ENCODE peak calls at places on chromosome 22, in eight cellular contexts. One of them, this sample, is unnamed.

GRCh38 chr22:39352301-39352867 is 2.6 kb downstream of the SYNGR1 start:
- DNase-seq in AG09319: no peak
- DNase-seq in mesendoderm: no peak
- DNase-seq in psoas muscle: no peak
- DNase-seq in iris pigment epithelial cell: no peak
- DNase-seq in HTR-8/SVneo: no peak
- DNase-seq in activated T-helper 9 cell treated with anti-CD3 and anti-CD28 coated beads, Interleukin-2, amount 50 U/mL, for 16 hours: no peak
- DNase-seq in stimulated activated CD4-positive, alpha-beta T cell treated with anti-CD3 and anti-CD28 coated beads, Interleukin-12 subunit alpha, Interleukin-12 subunit beta, amount 100 ng/mL, for 48 hours: no peak
- DNase-seq in this sample: no peak

GRCh38 chr22:44570476-44571445 is 72.7 kb upstream of the RTL6 start:
- DNase-seq in AG09319: no peak
- DNase-seq in mesendoderm: no peak
- DNase-seq in psoas muscle: no peak
- DNase-seq in iris pigment epithelial cell: no peak
- DNase-seq in HTR-8/SVneo: no peak
- DNase-seq in activated T-helper 9 cell treated with anti-CD3 and anti-CD28 coated beads, Interleukin-2, amount 50 U/mL, for 16 hours: no peak
- DNase-seq in stimulated activated CD4-positive, alpha-beta T cell treated with anti-CD3 and anti-CD28 coated beads, Interleukin-12 subunit alpha, Interleukin-12 subunit beta, amount 100 ng/mL, for 48 hours: no peak
- DNase-seq in this sample: no peak

GRCh38 chr22:20239063-20239950 is 28.8 kb downstream of the RTN4R start:
- DNase-seq in AG09319: no peak
- DNase-seq in mesendoderm: no peak
- DNase-seq in psoas muscle: peak
- DNase-seq in iris pigment epithelial cell: peak
- DNase-seq in HTR-8/SVneo: no peak
- DNase-seq in activated T-helper 9 cell treated with anti-CD3 and anti-CD28 coated beads, Interleukin-2, amount 50 U/mL, for 16 hours: no peak
- DNase-seq in stimulated activated CD4-positive, alpha-beta T cell treated with anti-CD3 and anti-CD28 coated beads, Interleukin-12 subunit alpha, Interleukin-12 subunit beta, amount 100 ng/mL, for 48 hours: no peak
- DNase-seq in this sample: no peak

GRCh38 chr22:49946612-49947295 is 13.8 kb upstream of the PIM3 start:
- DNase-seq in AG09319: no peak
- DNase-seq in mesendoderm: no peak
- DNase-seq in psoas muscle: no peak
- DNase-seq in iris pigment epithelial cell: no peak
- DNase-seq in HTR-8/SVneo: no peak
- DNase-seq in activated T-helper 9 cell treated with anti-CD3 and anti-CD28 coated beads, Interleukin-2, amount 50 U/mL, for 16 hours: no peak
- DNase-seq in stimulated activated CD4-positive, alpha-beta T cell treated with anti-CD3 and anti-CD28 coated beads, Interleukin-12 subunit alpha, Interleukin-12 subunit beta, amount 100 ng/mL, for 48 hours: no peak
- DNase-seq in this sample: no peak

GRCh38 chr22:26380072-26380471 is 49.0 kb upstream of the ASPHD2 start:
- DNase-seq in AG09319: no peak
- DNase-seq in mesendoderm: no peak
- DNase-seq in psoas muscle: no peak
- DNase-seq in iris pigment epithelial cell: no peak
- DNase-seq in HTR-8/SVneo: no peak
- DNase-seq in activated T-helper 9 cell treated with anti-CD3 and anti-CD28 coated beads, Interleukin-2, amount 50 U/mL, for 16 hours: no peak
- DNase-seq in stimulated activated CD4-positive, alpha-beta T cell treated with anti-CD3 and anti-CD28 coated beads, Interleukin-12 subunit alpha, Interleukin-12 subunit beta, amount 100 ng/mL, for 48 hours: no peak
- DNase-seq in this sample: no peak

GRCh38 chr22:50325444-50326224 is 1.2 kb downstream of the DENND6B start:
- DNase-seq in AG09319: no peak
- DNase-seq in mesendoderm: no peak
- DNase-seq in psoas muscle: no peak
- DNase-seq in iris pigment epithelial cell: no peak
- DNase-seq in HTR-8/SVneo: no peak
- DNase-seq in activated T-helper 9 cell treated with anti-CD3 and anti-CD28 coated beads, Interleukin-2, amount 50 U/mL, for 16 hours: no peak
- DNase-seq in stimulated activated CD4-positive, alpha-beta T cell treated with anti-CD3 and anti-CD28 coated beads, Interleukin-12 subunit alpha, Interleukin-12 subunit beta, amount 100 ng/mL, for 48 hours: no peak
- DNase-seq in this sample: no peak

GRCh38 chr22:20111045-20111688 is 4.7 kb upstream of the RANBP1 start:
- DNase-seq in AG09319: no peak
- DNase-seq in mesendoderm: peak
- DNase-seq in psoas muscle: peak
- DNase-seq in iris pigment epithelial cell: peak
- DNase-seq in HTR-8/SVneo: no peak
- DNase-seq in activated T-helper 9 cell treated with anti-CD3 and anti-CD28 coated beads, Interleukin-2, amount 50 U/mL, for 16 hours: no peak
- DNase-seq in stimulated activated CD4-positive, alpha-beta T cell treated with anti-CD3 and anti-CD28 coated beads, Interleukin-12 subunit alpha, Interleukin-12 subunit beta, amount 100 ng/mL, for 48 hours: no peak
- DNase-seq in this sample: peak

GRCh38 chr22:39545310-39546063 is 12.9 kb upstream of the RPS19BP1 start:
- DNase-seq in AG09319: no peak
- DNase-seq in mesendoderm: peak
- DNase-seq in psoas muscle: peak
- DNase-seq in iris pigment epithelial cell: no peak
- DNase-seq in HTR-8/SVneo: no peak
- DNase-seq in activated T-helper 9 cell treated with anti-CD3 and anti-CD28 coated beads, Interleukin-2, amount 50 U/mL, for 16 hours: peak
- DNase-seq in stimulated activated CD4-positive, alpha-beta T cell treated with anti-CD3 and anti-CD28 coated beads, Interleukin-12 subunit alpha, Interleukin-12 subunit beta, amount 100 ng/mL, for 48 hours: peak
- DNase-seq in this sample: no peak

GRCh38 chr22:50299724-50300619 is 7.5 kb downstream of the PLXNB2 start:
- DNase-seq in AG09319: no peak
- DNase-seq in mesendoderm: peak
- DNase-seq in psoas muscle: no peak
- DNase-seq in iris pigment epithelial cell: no peak
- DNase-seq in HTR-8/SVneo: no peak
- DNase-seq in activated T-helper 9 cell treated with anti-CD3 and anti-CD28 coated beads, Interleukin-2, amount 50 U/mL, for 16 hours: no peak
- DNase-seq in stimulated activated CD4-positive, alpha-beta T cell treated with anti-CD3 and anti-CD28 coated beads, Interleukin-12 subunit alpha, Interleukin-12 subunit beta, amount 100 ng/mL, for 48 hours: no peak
- DNase-seq in this sample: no peak

GRCh38 chr22:30654361-30654760 is 13.3 kb downstream of the DUSP18 start:
- DNase-seq in AG09319: no peak
- DNase-seq in mesendoderm: no peak
- DNase-seq in psoas muscle: no peak
- DNase-seq in iris pigment epithelial cell: no peak
- DNase-seq in HTR-8/SVneo: no peak
- DNase-seq in activated T-helper 9 cell treated with anti-CD3 and anti-CD28 coated beads, Interleukin-2, amount 50 U/mL, for 16 hours: no peak
- DNase-seq in stimulated activated CD4-positive, alpha-beta T cell treated with anti-CD3 and anti-CD28 coated beads, Interleukin-12 subunit alpha, Interleukin-12 subunit beta, amount 100 ng/mL, for 48 hours: no peak
- DNase-seq in this sample: peak

GRCh38 chr22:48644108-48644507 is 1183.6 kb downstream of the BRD1 start:
- DNase-seq in AG09319: no peak
- DNase-seq in mesendoderm: peak
- DNase-seq in psoas muscle: no peak
- DNase-seq in iris pigment epithelial cell: no peak
- DNase-seq in HTR-8/SVneo: no peak
- DNase-seq in activated T-helper 9 cell treated with anti-CD3 and anti-CD28 coated beads, Interleukin-2, amount 50 U/mL, for 16 hours: no peak
- DNase-seq in stimulated activated CD4-positive, alpha-beta T cell treated with anti-CD3 and anti-CD28 coated beads, Interleukin-12 subunit alpha, Interleukin-12 subunit beta, amount 100 ng/mL, for 48 hours: no peak
- DNase-seq in this sample: no peak

GRCh38 chr22:30305906-30306628 is 16.8 kb upstream of the CASTOR1 start:
- DNase-seq in AG09319: no peak
- DNase-seq in mesendoderm: no peak
- DNase-seq in psoas muscle: no peak
- DNase-seq in iris pigment epithelial cell: peak
- DNase-seq in HTR-8/SVneo: no peak
- DNase-seq in activated T-helper 9 cell treated with anti-CD3 and anti-CD28 coated beads, Interleukin-2, amount 50 U/mL, for 16 hours: no peak
- DNase-seq in stimulated activated CD4-positive, alpha-beta T cell treated with anti-CD3 and anti-CD28 coated beads, Interleukin-12 subunit alpha, Interleukin-12 subunit beta, amount 100 ng/mL, for 48 hours: no peak
- DNase-seq in this sample: no peak

GRCh38 chr22:24460418-24461089 is 33.2 kb downstream of the ADORA2A start:
- DNase-seq in AG09319: no peak
- DNase-seq in mesendoderm: peak
- DNase-seq in psoas muscle: no peak
- DNase-seq in iris pigment epithelial cell: peak
- DNase-seq in HTR-8/SVneo: no peak
- DNase-seq in activated T-helper 9 cell treated with anti-CD3 and anti-CD28 coated beads, Interleukin-2, amount 50 U/mL, for 16 hours: no peak
- DNase-seq in stimulated activated CD4-positive, alpha-beta T cell treated with anti-CD3 and anti-CD28 coated beads, Interleukin-12 subunit alpha, Interleukin-12 subunit beta, amount 100 ng/mL, for 48 hours: no peak
- DNase-seq in this sample: no peak

GRCh38 chr22:27110985-27111451 is 453.6 kb downstream of the MIAT start:
- DNase-seq in AG09319: no peak
- DNase-seq in mesendoderm: peak
- DNase-seq in psoas muscle: no peak
- DNase-seq in iris pigment epithelial cell: peak
- DNase-seq in HTR-8/SVneo: peak
- DNase-seq in activated T-helper 9 cell treated with anti-CD3 and anti-CD28 coated beads, Interleukin-2, amount 50 U/mL, for 16 hours: no peak
- DNase-seq in stimulated activated CD4-positive, alpha-beta T cell treated with anti-CD3 and anti-CD28 coated beads, Interleukin-12 subunit alpha, Interleukin-12 subunit beta, amount 100 ng/mL, for 48 hours: no peak
- DNase-seq in this sample: no peak

GRCh38 chr22:20438678-20439492 is 1.3 kb upstream of the SCARF2 start:
- DNase-seq in AG09319: no peak
- DNase-seq in mesendoderm: peak
- DNase-seq in psoas muscle: no peak
- DNase-seq in iris pigment epithelial cell: no peak
- DNase-seq in HTR-8/SVneo: no peak
- DNase-seq in activated T-helper 9 cell treated with anti-CD3 and anti-CD28 coated beads, Interleukin-2, amount 50 U/mL, for 16 hours: no peak
- DNase-seq in stimulated activated CD4-positive, alpha-beta T cell treated with anti-CD3 and anti-CD28 coated beads, Interleukin-12 subunit alpha, Interleukin-12 subunit beta, amount 100 ng/mL, for 48 hours: no peak
- DNase-seq in this sample: peak

GRCh38 chr22:44667829-44668189 is 34.2 kb upstream of the PRR5 start:
- DNase-seq in AG09319: no peak
- DNase-seq in mesendoderm: no peak
- DNase-seq in psoas muscle: no peak
- DNase-seq in iris pigment epithelial cell: no peak
- DNase-seq in HTR-8/SVneo: no peak
- DNase-seq in activated T-helper 9 cell treated with anti-CD3 and anti-CD28 coated beads, Interleukin-2, amount 50 U/mL, for 16 hours: peak
- DNase-seq in stimulated activated CD4-positive, alpha-beta T cell treated with anti-CD3 and anti-CD28 coated beads, Interleukin-12 subunit alpha, Interleukin-12 subunit beta, amount 100 ng/mL, for 48 hours: no peak
- DNase-seq in this sample: peak

GRCh38 chr22:41731609-41732008 is 32.3 kb downstream of the MEI1 start:
- DNase-seq in AG09319: no peak
- DNase-seq in mesendoderm: no peak
- DNase-seq in psoas muscle: no peak
- DNase-seq in iris pigment epithelial cell: no peak
- DNase-seq in HTR-8/SVneo: no peak
- DNase-seq in activated T-helper 9 cell treated with anti-CD3 and anti-CD28 coated beads, Interleukin-2, amount 50 U/mL, for 16 hours: no peak
- DNase-seq in stimulated activated CD4-positive, alpha-beta T cell treated with anti-CD3 and anti-CD28 coated beads, Interleukin-12 subunit alpha, Interleukin-12 subunit beta, amount 100 ng/mL, for 48 hours: no peak
- DNase-seq in this sample: no peak

GRCh38 chr22:19868333-19868732 is 13.7 kb upstream of the GNB1L start:
- DNase-seq in AG09319: no peak
- DNase-seq in mesendoderm: no peak
- DNase-seq in psoas muscle: no peak
- DNase-seq in iris pigment epithelial cell: no peak
- DNase-seq in HTR-8/SVneo: no peak
- DNase-seq in activated T-helper 9 cell treated with anti-CD3 and anti-CD28 coated beads, Interleukin-2, amount 50 U/mL, for 16 hours: no peak
- DNase-seq in stimulated activated CD4-positive, alpha-beta T cell treated with anti-CD3 and anti-CD28 coated beads, Interleukin-12 subunit alpha, Interleukin-12 subunit beta, amount 100 ng/mL, for 48 hours: no peak
- DNase-seq in this sample: no peak

GRCh38 chr22:24952837-24953293 is 349 bp downstream of the KIAA1671 start:
- DNase-seq in AG09319: no peak
- DNase-seq in mesendoderm: peak
- DNase-seq in psoas muscle: peak
- DNase-seq in iris pigment epithelial cell: peak
- DNase-seq in HTR-8/SVneo: no peak
- DNase-seq in activated T-helper 9 cell treated with anti-CD3 and anti-CD28 coated beads, Interleukin-2, amount 50 U/mL, for 16 hours: no peak
- DNase-seq in stimulated activated CD4-positive, alpha-beta T cell treated with anti-CD3 and anti-CD28 coated beads, Interleukin-12 subunit alpha, Interleukin-12 subunit beta, amount 100 ng/mL, for 48 hours: no peak
- DNase-seq in this sample: peak

GRCh38 chr22:31126128-31126868 is 3.5 kb downstream of the INPP5J start:
- DNase-seq in AG09319: no peak
- DNase-seq in mesendoderm: no peak
- DNase-seq in psoas muscle: no peak
- DNase-seq in iris pigment epithelial cell: no peak
- DNase-seq in HTR-8/SVneo: no peak
- DNase-seq in activated T-helper 9 cell treated with anti-CD3 and anti-CD28 coated beads, Interleukin-2, amount 50 U/mL, for 16 hours: no peak
- DNase-seq in stimulated activated CD4-positive, alpha-beta T cell treated with anti-CD3 and anti-CD28 coated beads, Interleukin-12 subunit alpha, Interleukin-12 subunit beta, amount 100 ng/mL, for 48 hours: no peak
- DNase-seq in this sample: no peak

GRCh38 chr22:40452730-40453487 is 82.5 kb downstream of the SGSM3 start:
- DNase-seq in AG09319: no peak
- DNase-seq in mesendoderm: peak
- DNase-seq in psoas muscle: no peak
- DNase-seq in iris pigment epithelial cell: peak
- DNase-seq in HTR-8/SVneo: no peak
- DNase-seq in activated T-helper 9 cell treated with anti-CD3 and anti-CD28 coated beads, Interleukin-2, amount 50 U/mL, for 16 hours: no peak
- DNase-seq in stimulated activated CD4-positive, alpha-beta T cell treated with anti-CD3 and anti-CD28 coated beads, Interleukin-12 subunit alpha, Interleukin-12 subunit beta, amount 100 ng/mL, for 48 hours: no peak
- DNase-seq in this sample: no peak

GRCh38 chr22:20624161-20624616 is 116.8 kb downstream of the MED15 start:
- DNase-seq in AG09319: no peak
- DNase-seq in mesendoderm: no peak
- DNase-seq in psoas muscle: no peak
- DNase-seq in iris pigment epithelial cell: peak
- DNase-seq in HTR-8/SVneo: no peak
- DNase-seq in activated T-helper 9 cell treated with anti-CD3 and anti-CD28 coated beads, Interleukin-2, amount 50 U/mL, for 16 hours: no peak
- DNase-seq in stimulated activated CD4-positive, alpha-beta T cell treated with anti-CD3 and anti-CD28 coated beads, Interleukin-12 subunit alpha, Interleukin-12 subunit beta, amount 100 ng/mL, for 48 hours: peak
- DNase-seq in this sample: no peak

GRCh38 chr22:37240941-37241320 is 3.1 kb downstream of the RAC2 start:
- DNase-seq in AG09319: no peak
- DNase-seq in mesendoderm: no peak
- DNase-seq in psoas muscle: no peak
- DNase-seq in iris pigment epithelial cell: no peak
- DNase-seq in HTR-8/SVneo: no peak
- DNase-seq in activated T-helper 9 cell treated with anti-CD3 and anti-CD28 coated beads, Interleukin-2, amount 50 U/mL, for 16 hours: no peak
- DNase-seq in stimulated activated CD4-positive, alpha-beta T cell treated with anti-CD3 and anti-CD28 coated beads, Interleukin-12 subunit alpha, Interleukin-12 subunit beta, amount 100 ng/mL, for 48 hours: no peak
- DNase-seq in this sample: peak

GRCh38 chr22:22748297-22748743 is 103.9 kb downstream of the GGTLC2 start:
- DNase-seq in AG09319: peak
- DNase-seq in mesendoderm: peak
- DNase-seq in psoas muscle: peak
- DNase-seq in iris pigment epithelial cell: peak
- DNase-seq in HTR-8/SVneo: peak
- DNase-seq in activated T-helper 9 cell treated with anti-CD3 and anti-CD28 coated beads, Interleukin-2, amount 50 U/mL, for 16 hours: no peak
- DNase-seq in stimulated activated CD4-positive, alpha-beta T cell treated with anti-CD3 and anti-CD28 coated beads, Interleukin-12 subunit alpha, Interleukin-12 subunit beta, amount 100 ng/mL, for 48 hours: no peak
- DNase-seq in this sample: no peak

GRCh38 chr22:39351689-39352214 is 2.0 kb downstream of the SYNGR1 start:
- DNase-seq in AG09319: no peak
- DNase-seq in mesendoderm: peak
- DNase-seq in psoas muscle: no peak
- DNase-seq in iris pigment epithelial cell: peak
- DNase-seq in HTR-8/SVneo: peak
- DNase-seq in activated T-helper 9 cell treated with anti-CD3 and anti-CD28 coated beads, Interleukin-2, amount 50 U/mL, for 16 hours: no peak
- DNase-seq in stimulated activated CD4-positive, alpha-beta T cell treated with anti-CD3 and anti-CD28 coated beads, Interleukin-12 subunit alpha, Interleukin-12 subunit beta, amount 100 ng/mL, for 48 hours: no peak
- DNase-seq in this sample: no peak

GRCh38 chr22:19779685-19780268 is 19.2 kb downstream of the TBX1 start:
- DNase-seq in AG09319: no peak
- DNase-seq in mesendoderm: no peak
- DNase-seq in psoas muscle: no peak
- DNase-seq in iris pigment epithelial cell: no peak
- DNase-seq in HTR-8/SVneo: no peak
- DNase-seq in activated T-helper 9 cell treated with anti-CD3 and anti-CD28 coated beads, Interleukin-2, amount 50 U/mL, for 16 hours: no peak
- DNase-seq in stimulated activated CD4-positive, alpha-beta T cell treated with anti-CD3 and anti-CD28 coated beads, Interleukin-12 subunit alpha, Interleukin-12 subunit beta, amount 100 ng/mL, for 48 hours: no peak
- DNase-seq in this sample: peak

GRCh38 chr22:37121887-37122591 is 12.5 kb upstream of the TMPRSS6 start:
- DNase-seq in AG09319: no peak
- DNase-seq in mesendoderm: peak
- DNase-seq in psoas muscle: no peak
- DNase-seq in iris pigment epithelial cell: peak
- DNase-seq in HTR-8/SVneo: peak
- DNase-seq in activated T-helper 9 cell treated with anti-CD3 and anti-CD28 coated beads, Interleukin-2, amount 50 U/mL, for 16 hours: peak
- DNase-seq in stimulated activated CD4-positive, alpha-beta T cell treated with anti-CD3 and anti-CD28 coated beads, Interleukin-12 subunit alpha, Interleukin-12 subunit beta, amount 100 ng/mL, for 48 hours: peak
- DNase-seq in this sample: no peak

GRCh38 chr22:46054878-46055158 is 77.9 kb upstream of the WNT7B start:
- DNase-seq in AG09319: no peak
- DNase-seq in mesendoderm: no peak
- DNase-seq in psoas muscle: no peak
- DNase-seq in iris pigment epithelial cell: no peak
- DNase-seq in HTR-8/SVneo: no peak
- DNase-seq in activated T-helper 9 cell treated with anti-CD3 and anti-CD28 coated beads, Interleukin-2, amount 50 U/mL, for 16 hours: no peak
- DNase-seq in stimulated activated CD4-positive, alpha-beta T cell treated with anti-CD3 and anti-CD28 coated beads, Interleukin-12 subunit alpha, Interleukin-12 subunit beta, amount 100 ng/mL, for 48 hours: no peak
- DNase-seq in this sample: peak

GRCh38 chr22:43128116-43128515 is 15.1 kb downstream of the MCAT start:
- DNase-seq in AG09319: no peak
- DNase-seq in mesendoderm: no peak
- DNase-seq in psoas muscle: no peak
- DNase-seq in iris pigment epithelial cell: no peak
- DNase-seq in HTR-8/SVneo: no peak
- DNase-seq in activated T-helper 9 cell treated with anti-CD3 and anti-CD28 coated beads, Interleukin-2, amount 50 U/mL, for 16 hours: no peak
- DNase-seq in stimulated activated CD4-positive, alpha-beta T cell treated with anti-CD3 and anti-CD28 coated beads, Interleukin-12 subunit alpha, Interleukin-12 subunit beta, amount 100 ng/mL, for 48 hours: no peak
- DNase-seq in this sample: no peak

GRCh38 chr22:49968313-49968830 is 7.8 kb downstream of the PIM3 start:
- DNase-seq in AG09319: no peak
- DNase-seq in mesendoderm: no peak
- DNase-seq in psoas muscle: peak
- DNase-seq in iris pigment epithelial cell: no peak
- DNase-seq in HTR-8/SVneo: no peak
- DNase-seq in activated T-helper 9 cell treated with anti-CD3 and anti-CD28 coated beads, Interleukin-2, amount 50 U/mL, for 16 hours: no peak
- DNase-seq in stimulated activated CD4-positive, alpha-beta T cell treated with anti-CD3 and anti-CD28 coated beads, Interleukin-12 subunit alpha, Interleukin-12 subunit beta, amount 100 ng/mL, for 48 hours: no peak
- DNase-seq in this sample: peak

GRCh38 chr22:46731246-46732040 is 6.6 kb downstream of the CERK start:
- DNase-seq in AG09319: no peak
- DNase-seq in mesendoderm: peak
- DNase-seq in psoas muscle: peak
- DNase-seq in iris pigment epithelial cell: peak
- DNase-seq in HTR-8/SVneo: no peak
- DNase-seq in activated T-helper 9 cell treated with anti-CD3 and anti-CD28 coated beads, Interleukin-2, amount 50 U/mL, for 16 hours: no peak
- DNase-seq in stimulated activated CD4-positive, alpha-beta T cell treated with anti-CD3 and anti-CD28 coated beads, Interleukin-12 subunit alpha, Interleukin-12 subunit beta, amount 100 ng/mL, for 48 hours: no peak
- DNase-seq in this sample: peak

This sample was measured in kidney.